ENCODE peak calls at places on chromosomes 2 and 18, in seven cellular contexts. Z, J, Q, V, X, G and D are unnamed samples.
A peak's percentile ranks its signal among the peaks of the same experiment; 100 is the strongest.

GRCh38 chr2:194545978-194546377 is 1111.0 kb upstream of the SLC39A10 start:
- DNase-seq in Z (no peak), J (no peak), Q (peak; percentile 15), V (no peak), X (no peak), G (no peak), D (no peak)

GRCh38 chr2:220670461-220670979 is 901.6 kb downstream of the EPHA4 start:
- DNase-seq in Z (no peak), J (no peak), Q (no peak), V (no peak), X (no peak), G (peak; percentile 20), D (no peak)

GRCh38 chr18:7914834-7915670 is 347.9 kb downstream of the PTPRM start:
- DNase-seq in Z (no peak), J (no peak), Q (no peak), V (no peak), X (no peak), G (no peak), D (no peak)

GRCh38 chr18:34772887-34773286 is 62.8 kb downstream of the DTNA start:
- DNase-seq in Z (no peak), J (peak; percentile 21), Q (no peak), V (no peak), X (no peak), G (no peak), D (no peak)

GRCh38 chr18:49561127-49561376 is 805 bp upstream of the LIPG start:
- DNase-seq in Z (no peak), J (no peak), Q (no peak), V (no peak), X (no peak), G (no peak), D (no peak)

GRCh38 chr2:71071681-71072398 is 3.4 kb downstream of the NAGK start:
- DNase-seq in Z (no peak), J (no peak), Q (no peak), V (no peak), X (no peak), G (no peak), D (no peak)

GRCh38 chr2:11798946-11799495 is 52.6 kb downstream of the LPIN1 start:
- DNase-seq in Z (no peak), J (no peak), Q (no peak), V (no peak), X (no peak), G (no peak), D (no peak)

GRCh38 chr2:55136138-55136541 is 85.9 kb upstream of the RTN4 start:
- DNase-seq in Z (no peak), J (no peak), Q (no peak), V (no peak), X (no peak), G (no peak), D (no peak)

GRCh38 chr2:184677171-184677570 is 78.8 kb downstream of the ZNF804A start:
- DNase-seq in Z (no peak), J (no peak), Q (peak; percentile 54), V (no peak), X (no peak), G (no peak), D (no peak)

DNA sequence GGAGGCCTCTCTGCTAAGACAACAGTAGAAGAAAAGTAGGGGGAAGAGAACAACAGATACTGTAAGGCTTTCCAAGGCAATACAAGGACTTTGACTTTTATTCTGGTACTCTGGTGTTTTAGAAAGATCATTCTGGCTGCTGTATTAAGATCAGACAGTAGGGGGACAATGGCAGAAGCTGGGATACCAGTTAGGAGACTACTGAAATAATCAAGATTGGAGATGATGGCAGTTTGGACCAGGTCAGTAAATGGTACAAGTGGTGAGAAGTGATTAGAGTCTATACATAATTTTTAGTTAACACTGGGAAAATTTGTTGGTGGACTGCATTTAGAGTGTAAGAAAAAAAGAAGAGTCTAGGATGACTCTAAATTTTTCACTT is 139.7 kb downstream of the ROCK1 start:
- DNase-seq in Z (no peak), J (peak; percentile 47), Q (peak; percentile 55), V (no peak), X (no peak), G (peak; percentile 7), D (no peak)
- TF ChIP-seq CTCF in Z (peak; percentile 38), J (peak; percentile 79), Q (peak; percentile 68), V (no peak), X (peak; percentile 30), G (peak; percentile 58), D (peak; percentile 55)

GRCh38 chr2:234005126-234005525 is 45.4 kb upstream of the SPP2 start:
- DNase-seq in Z (no peak), J (no peak), Q (no peak), V (no peak), X (no peak), G (no peak), D (no peak)

GRCh38 chr2:234002281-234002680 is 48.2 kb upstream of the SPP2 start:
- DNase-seq in Z (peak; percentile 19), J (no peak), Q (no peak), V (no peak), X (no peak), G (no peak), D (no peak)

GRCh38 chr2:233999182-233999581 is 51.3 kb upstream of the SPP2 start:
- DNase-seq in Z (peak; percentile 39), J (no peak), Q (no peak), V (no peak), X (no peak), G (peak; percentile 7), D (no peak)

GRCh38 chr2:234001380-234001993 is 49.0 kb upstream of the SPP2 start:
- DNase-seq in Z (peak; percentile 22), J (no peak), Q (no peak), V (no peak), X (no peak), G (no peak), D (no peak)

DNA sequence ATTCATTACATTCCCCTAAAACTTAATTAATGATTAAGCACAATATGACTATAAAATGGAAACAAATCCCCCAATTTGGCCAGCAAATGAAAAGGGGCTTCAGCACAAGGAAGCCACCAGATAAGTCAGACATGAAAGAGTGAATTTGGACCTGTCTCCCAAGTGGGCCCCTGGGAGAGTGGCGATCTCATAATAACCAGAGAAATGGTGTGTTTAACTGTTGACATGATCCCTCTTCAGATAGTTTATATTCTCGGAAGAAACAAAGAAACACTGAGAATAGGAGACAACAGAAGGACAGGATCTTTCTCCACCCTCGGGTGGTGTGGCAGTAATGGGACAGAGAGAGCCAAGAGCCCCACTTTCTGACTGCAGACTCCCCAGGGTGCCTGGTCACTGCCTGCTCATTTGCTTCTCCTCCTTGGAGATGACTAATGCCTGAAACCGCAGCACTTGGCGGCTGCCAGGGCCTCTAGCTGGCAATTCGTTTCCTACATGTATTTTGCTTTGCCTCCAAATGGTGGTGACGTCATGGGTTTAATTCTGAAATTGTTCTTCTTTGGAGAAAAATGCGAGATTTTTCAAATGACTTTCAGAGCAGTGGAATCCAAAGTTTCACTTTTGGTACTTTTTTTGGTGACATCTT is 46.4 kb upstream of the SPP2 start:
- DNase-seq in Z (no peak), J (peak; percentile 85), Q (peak; percentile 86), V (peak; percentile 65), X (no peak), G (no peak), D (peak; percentile 78)
- TF ChIP-seq CTCF in Z (no peak), J (no peak), Q (no peak), V (no peak), X (no peak), G (no peak), D (no peak)

DNA sequence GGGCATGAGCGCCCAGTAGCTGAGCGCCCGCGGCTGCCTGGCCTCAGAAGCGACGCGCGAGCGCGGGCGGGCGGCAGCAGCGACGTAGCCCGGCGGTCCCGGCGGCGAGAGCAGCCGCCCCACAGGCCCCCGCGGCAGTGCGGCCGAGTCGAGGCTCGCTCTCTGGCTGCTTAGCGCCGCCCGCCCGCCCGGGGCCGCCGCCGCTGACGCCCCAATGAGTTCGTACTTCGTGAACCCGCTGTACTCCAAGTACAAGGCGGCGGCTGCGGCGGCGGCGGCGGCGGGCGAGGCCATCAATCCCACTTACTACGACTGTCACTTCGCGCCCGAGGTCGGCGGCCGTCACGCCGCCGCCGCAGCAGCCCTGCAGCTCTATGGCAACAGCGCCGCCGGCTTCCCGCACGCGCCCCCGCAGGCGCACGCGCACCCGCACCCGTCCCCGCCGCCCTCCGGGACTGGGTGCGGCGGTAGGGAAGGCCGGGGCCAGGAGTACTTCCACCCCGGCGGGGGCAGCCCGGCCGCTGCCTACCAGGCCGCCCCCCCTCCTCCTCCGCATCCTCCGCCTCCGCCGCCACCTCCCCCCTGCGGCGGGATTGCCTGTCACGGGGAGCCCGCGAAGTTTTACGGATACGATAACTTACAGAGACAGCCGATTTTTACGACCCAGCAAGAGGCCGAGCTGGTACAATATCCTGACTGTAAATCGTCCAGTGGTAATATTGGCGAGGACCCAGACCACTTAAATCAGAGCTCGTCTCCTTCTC is 830 bp downstream of the HOXD8 start:
- DNase-seq in Z (peak; percentile 63), J (no peak), Q (no peak), V (no peak), X (peak; percentile 92), G (peak; percentile 65), D (no peak)
- TF ChIP-seq CTCF in Z (no peak), J (peak; percentile 17), Q (no peak), V (no peak), X (no peak), G (no peak), D (peak; percentile 8)

GRCh38 chr2:25651782-25652455 is 21.5 kb downstream of the DTNB start:
- DNase-seq in Z (no peak), J (no peak), Q (peak; percentile 6), V (no peak), X (no peak), G (peak; percentile 18), D (no peak)
- TF ChIP-seq CTCF in Z (no peak), J (no peak), Q (no peak), V (no peak), X (no peak), G (no peak), D (no peak)

DNA sequence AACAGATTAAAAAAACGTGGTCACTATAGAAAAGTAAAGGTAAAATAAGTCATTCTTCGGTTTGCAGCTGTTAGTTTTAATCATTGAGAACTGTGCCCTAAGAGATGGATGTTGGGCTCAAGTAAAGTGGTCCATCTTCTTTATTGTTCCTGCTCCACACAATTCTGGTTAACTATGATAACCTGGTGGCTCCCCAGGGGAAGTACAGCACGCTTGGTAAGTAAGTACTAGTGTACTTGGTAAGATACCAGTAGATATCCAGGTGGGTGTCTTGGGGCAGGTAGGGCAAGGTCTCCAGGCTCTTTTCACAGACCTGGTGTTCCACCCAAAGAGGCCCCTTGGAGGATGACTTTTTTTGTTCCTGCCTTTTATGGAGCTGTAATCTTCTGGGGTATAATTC is 31.6 kb upstream of the DLX2 start:
- DNase-seq in Z (no peak), J (no peak), Q (no peak), V (no peak), X (no peak), G (no peak), D (no peak)
- TF ChIP-seq CTCF in Z (no peak), J (no peak), Q (no peak), V (no peak), X (no peak), G (no peak), D (no peak)

DNA sequence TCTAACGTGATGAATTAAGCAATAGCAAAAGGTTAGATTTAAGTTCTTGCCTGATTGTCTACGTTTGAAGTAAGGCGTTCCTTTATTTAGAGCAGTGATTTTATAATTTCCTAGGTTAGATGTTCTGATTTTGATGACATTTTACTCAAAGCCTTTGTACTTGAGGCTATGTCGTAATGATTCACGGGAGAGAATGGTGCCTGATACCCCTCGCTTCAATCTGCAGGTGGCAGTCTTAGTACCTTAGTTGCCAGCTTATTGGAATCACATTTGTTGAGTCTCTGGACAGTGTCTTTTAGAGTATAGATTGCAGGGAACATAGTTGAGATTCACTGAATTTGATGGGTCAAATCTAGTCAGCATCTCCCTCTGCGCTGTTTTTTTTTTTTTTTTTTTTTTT is 89.5 kb downstream of the BIRC6 start:
- DNase-seq in Z (no peak), J (no peak), Q (no peak), V (no peak), X (no peak), G (no peak), D (no peak)
- TF ChIP-seq CTCF in Z (no peak), J (no peak), Q (no peak), V (no peak), X (no peak), G (no peak), D (no peak)